ENCODE peak calls at places on chromosomes 13 and 19, in six cellular contexts. N is fibroblast of lung, X is esophagus muscularis mucosa, Z is GM23338, J is tibial artery, G is H1. V is an unnamed sample.

GRCh38 chr13:35252536-35253205 is 223.8 kb downstream of the MAB21L1 start:
- DNase-seq in N (no peak), X (no peak), Z (no peak), J (no peak), G (no peak), V (no peak)

GRCh38 chr19:22144394-22144793 is 52.4 kb downstream of the ZNF676 start:
- DNase-seq in N (peak; percentile 32), X (no peak), Z (peak; percentile 50), J (no peak), G (peak; percentile 41), V (no peak)

GRCh38 chr19:55115446-55116065 is 1.9 kb downstream of the PPP1R12C start:
- DNase-seq in N (no peak), X (no peak), Z (no peak), J (no peak), G (no peak), V (no peak)

GRCh38 chr13:42405665-42406390 is 133.9 kb downstream of the AKAP11 start:
- DNase-seq in N (no peak), X (no peak), Z (no peak), J (no peak), G (no peak), V (no peak)

GRCh38 chr19:54216869-54217268 is 5.9 kb downstream of the LILRB3 start:
- DNase-seq in N (no peak), X (no peak), Z (no peak), J (no peak), G (no peak), V (no peak)

GRCh38 chr19:35715981-35716734 is 1.6 kb upstream of the KMT2B start:
- DNase-seq in N (no peak), X (no peak), Z (peak; percentile 41), J (no peak), G (peak; percentile 87), V (peak; percentile 81)

GRCh38 chr13:65582160-65582559 is 1648.0 kb downstream of the PCDH9 start:
- DNase-seq in N (no peak), X (no peak), Z (peak; percentile 4), J (no peak), G (no peak), V (no peak)

GRCh38 chr13:77752512-77753069 is 55.1 kb downstream of the SLAIN1 start:
- DNase-seq in N (no peak), X (no peak), Z (no peak), J (no peak), G (no peak), V (no peak)

GRCh38 chr13:67130444-67130843 is 99.7 kb downstream of the PCDH9 start:
- DNase-seq in N (no peak), X (no peak), Z (no peak), J (no peak), G (no peak), V (no peak)

GRCh38 chr13:60679928-60680693 is 283.1 kb downstream of the TDRD3 start:
- DNase-seq in N (no peak), X (no peak), Z (peak; percentile 24), J (no peak), G (no peak), V (no peak)

GRCh38 chr19:28010656-28011055 is 1202.3 kb downstream of the UQCRFS1 start:
- DNase-seq in N (no peak), X (peak; percentile 53), Z (no peak), J (no peak), G (no peak), V (no peak)

GRCh38 chr13:41917641-41918040 is 43.3 kb downstream of the VWA8 start:
- DNase-seq in N (peak; percentile 87), X (no peak), Z (no peak), J (no peak), G (no peak), V (no peak)

GRCh38 chr13:60990032-60990733 is 425.5 kb downstream of the PCDH20 start:
- DNase-seq in N (no peak), X (no peak), Z (peak; percentile 72), J (no peak), G (peak; percentile 60), V (no peak)

GRCh38 chr19:8305798-8306197 is 2.4 kb downstream of the CD320 start:
- DNase-seq in N (no peak), X (no peak), Z (no peak), J (peak; percentile 28), G (no peak), V (no peak)

GRCh38 chr13:66665991-66666390 is 564.1 kb downstream of the PCDH9 start:
- DNase-seq in N (peak; percentile 77), X (no peak), Z (peak; percentile 30), J (no peak), G (no peak), V (no peak)

GRCh38 chr19:46000497-46001246 is 5.4 kb downstream of the CCDC61 start:
- DNase-seq in N (no peak), X (no peak), Z (peak; percentile 85), J (no peak), G (peak; percentile 78), V (no peak)

GRCh38 chr19:8085606-8086464 is 33.3 kb downstream of the CCL25 start:
- DNase-seq in N (no peak), X (no peak), Z (no peak), J (no peak), G (no peak), V (no peak)

GRCh38 chr13:40187324-40187795 is 479.1 kb downstream of the FOXO1 start:
- DNase-seq in N (no peak), X (no peak), Z (peak; percentile 21), J (no peak), G (no peak), V (no peak)

GRCh38 chr19:932647-933552 is 7.1 kb downstream of the ARID3A start:
- DNase-seq in N (peak; percentile 94), X (no peak), Z (peak; percentile 74), J (no peak), G (peak; percentile 56), V (no peak)

GRCh38 chr13:21240586-21240985 is 64.1 kb downstream of the MRPL57 start:
- DNase-seq in N (no peak), X (peak; percentile 87), Z (no peak), J (no peak), G (no peak), V (no peak)

GRCh38 chr19:33102893-33103292 is 21.9 kb downstream of the GPATCH1 start:
- DNase-seq in N (no peak), X (no peak), Z (no peak), J (no peak), G (no peak), V (no peak)
- H3K27ac ChIP-seq in N (no peak overlapping the region), X (no peak overlapping the region), Z (no peak overlapping the region), J (no peak overlapping the region), G (no peak overlapping the region), V (no peak overlapping the region)

GRCh38 chr13:110615005-110615321 is 382 bp upstream of the NAXD start:
- DNase-seq in N (no peak), X (no peak), Z (no peak), J (no peak), G (no peak), V (no peak)

GRCh38 chr13:110618167-110618566 is 2.8 kb downstream of the NAXD start:
- DNase-seq in N (peak; percentile 22), X (no peak), Z (no peak), J (no peak), G (no peak), V (no peak)

GRCh38 chr13:110617326-110618072 is 2.2 kb downstream of the NAXD start:
- DNase-seq in N (peak; percentile 97), X (no peak), Z (peak; percentile 65), J (no peak), G (no peak), V (no peak)

GRCh38 chr13:110615322-110616102 is at the start of gene NAXD:
- DNase-seq in N (peak; percentile 94), X (peak; percentile 97), Z (peak; percentile 97), J (peak; percentile 96), G (peak; percentile 91), V (peak; percentile 94)

GRCh38 chr13:110616103-110617101 is 1.1 kb downstream of the NAXD start:
- DNase-seq in N (peak; percentile 54), X (no peak), Z (peak; percentile 51), J (peak; percentile 77), G (peak; percentile 69), V (peak; percentile 58)
- TF ChIP-seq CTCF in N (peak; percentile 17), X (no peak), Z (peak; percentile 24), J (no peak), G (no peak), V (peak; percentile 40)

GRCh38 chr19:58044886-58045285 is 11.1 kb downstream of the ZSCAN1 start:
- DNase-seq in N (no peak), X (no peak), Z (no peak), J (no peak), G (no peak), V (no peak)

GRCh38 chr19:58046856-58047255 is 12.2 kb upstream of the ZNF135 start:
- DNase-seq in N (no peak), X (no peak), Z (no peak), J (no peak), G (no peak), V (no peak)

GRCh38 chr19:58045411-58046050 is 11.7 kb downstream of the ZSCAN1 start:
- DNase-seq in N (no peak), X (no peak), Z (no peak), J (no peak), G (no peak), V (no peak)

GRCh38 chr19:58042709-58043340 is 9.0 kb downstream of the ZSCAN1 start:
- DNase-seq in N (no peak), X (no peak), Z (peak; percentile 94), J (no peak), G (peak; percentile 87), V (no peak)

DNA sequence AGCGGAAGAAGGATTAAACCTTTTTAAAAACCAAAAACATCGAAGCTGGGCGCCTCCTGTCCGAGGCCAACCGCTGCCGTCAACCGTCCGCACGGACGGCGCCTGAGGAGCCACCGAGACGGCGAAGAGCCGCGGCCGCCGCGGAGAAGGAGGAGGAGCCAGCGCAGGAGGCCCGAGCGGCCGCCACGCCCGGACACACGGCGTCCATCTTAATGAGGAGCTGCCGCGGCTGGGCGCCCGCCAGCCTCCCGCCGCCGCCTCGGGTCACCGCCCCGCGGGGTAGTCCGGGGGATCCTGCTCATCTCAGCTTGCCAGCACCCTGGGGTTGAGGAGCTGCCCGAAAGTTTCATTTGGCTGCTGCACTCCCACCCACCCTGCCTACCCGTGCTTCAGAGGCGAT is 10.6 kb downstream of the ZSCAN1 start:
- DNase-seq in N (no peak), X (no peak), Z (no peak), J (no peak), G (no peak), V (no peak)
- H3K27ac ChIP-seq in N (no peak overlapping the region), X (no peak overlapping the region), Z (no peak overlapping the region), J (no peak overlapping the region), G (no peak overlapping the region), V (no peak overlapping the region)

GRCh38 chr19:51398096-51398704 is 7.8 kb upstream of the C19orf84 start:
- DNase-seq in N (peak; percentile 29), X (no peak), Z (peak; percentile 70), J (no peak), G (no peak), V (no peak)
- TF ChIP-seq CTCF in N (peak; percentile 59), X (peak; percentile 37), Z (peak; percentile 58), J (peak; percentile 33), G (no peak), V (peak; percentile 61)

DNA sequence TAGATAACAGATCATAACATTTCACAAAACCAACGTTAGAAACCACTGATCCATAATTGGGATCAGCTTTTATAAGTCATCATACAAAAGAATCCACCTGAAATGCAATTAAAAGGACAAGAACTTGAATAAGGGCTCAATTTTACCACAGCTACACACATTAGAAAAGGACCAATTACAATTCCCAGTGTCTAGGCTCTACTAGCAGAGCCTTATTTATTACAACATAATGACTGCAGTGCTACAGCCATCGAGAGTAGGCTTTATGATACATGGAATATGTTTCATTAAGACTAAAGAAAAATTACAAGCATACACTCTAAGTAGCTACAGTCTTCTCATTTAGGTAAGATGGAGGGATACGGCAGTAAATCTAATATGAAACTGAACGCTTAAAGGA is 2.9 kb downstream of the RBM26 start:
- DNase-seq in N (no peak), X (no peak), Z (no peak), J (no peak), G (no peak), V (no peak)
- H3K27ac ChIP-seq in N (no peak overlapping the region), X (no peak overlapping the region), Z (no peak overlapping the region), J (peak overlapping the region; percentile 1), G (no peak overlapping the region), V (no peak overlapping the region)

GRCh38 chr19:50893047-50893737 is 18.0 kb downstream of the KLK4 start:
- DNase-seq in N (no peak), X (no peak), Z (peak; percentile 71), J (no peak), G (peak; percentile 61), V (no peak)
- TF ChIP-seq CTCF in N (no peak), X (no peak), Z (peak; percentile 68), J (no peak), G (peak; percentile 67), V (no peak)

V was measured in right lobe of liver.